ENCODE peak calls at places on chromosome 12, in five cellular contexts. One of them, this sample, is unnamed.

GRCh38 chr12:117031843-117032592 is 67.2 kb downstream of the TESC start:
- DNase-seq in PC-9: no peak
- DNase-seq in right lobe of liver: no peak
- DNase-seq in fibroblast of lung: no peak
- DNase-seq in ovary: no peak
- DNase-seq in this sample: no peak

GRCh38 chr12:76520348-76520747 is 39.2 kb downstream of the OSBPL8 start:
- DNase-seq in right lobe of liver: no peak
- DNase-seq in fibroblast of lung: peak; percentile 10
- DNase-seq in PC-9: no peak
- DNase-seq in ovary: no peak
- DNase-seq in this sample: no peak

GRCh38 chr12:132718644-132719043 is 8.0 kb downstream of the PGAM5 start:
- DNase-seq in ovary: no peak
- DNase-seq in right lobe of liver: no peak
- DNase-seq in PC-9: no peak
- DNase-seq in fibroblast of lung: no peak
- DNase-seq in this sample: no peak

GRCh38 chr12:95336387-95337067 is 118.9 kb downstream of the VEZT start:
- DNase-seq in right lobe of liver: peak; percentile 69
- DNase-seq in PC-9: peak; percentile 61
- DNase-seq in ovary: peak; percentile 81
- DNase-seq in fibroblast of lung: peak; percentile 91
- DNase-seq in this sample: peak; percentile 47

GRCh38 chr12:115597157-115597712 is 680.3 kb downstream of the MED13L start:
- DNase-seq in right lobe of liver: no peak
- DNase-seq in fibroblast of lung: peak; percentile 60
- DNase-seq in ovary: no peak
- DNase-seq in PC-9: peak; percentile 36
- DNase-seq in this sample: peak; percentile 74

GRCh38 chr12:13205809-13206559 is 9.5 kb downstream of the EMP1 start:
- DNase-seq in ovary: no peak
- DNase-seq in fibroblast of lung: peak; percentile 96
- DNase-seq in PC-9: peak; percentile 99
- DNase-seq in right lobe of liver: no peak
- DNase-seq in this sample: peak; percentile 98

GRCh38 chr12:109928058-109928656 is 28.1 kb downstream of the TCHP start:
- DNase-seq in ovary: no peak
- DNase-seq in PC-9: no peak
- DNase-seq in right lobe of liver: no peak
- DNase-seq in fibroblast of lung: no peak
- DNase-seq in this sample: no peak

GRCh38 chr12:96034631-96035282 is 630 bp downstream of the LTA4H start:
- DNase-seq in fibroblast of lung: peak; percentile 45
- DNase-seq in ovary: peak; percentile 21
- DNase-seq in right lobe of liver: peak; percentile 31
- DNase-seq in PC-9: no peak
- DNase-seq in this sample: peak; percentile 29

GRCh38 chr12:103373088-103373523 is 122.7 kb downstream of the C12orf42 start:
- DNase-seq in PC-9: no peak
- DNase-seq in right lobe of liver: no peak
- DNase-seq in fibroblast of lung: no peak
- DNase-seq in ovary: no peak
- DNase-seq in this sample: no peak

GRCh38 chr12:25054783-25055144 is 105.9 kb upstream of the BCAT1 start:
- DNase-seq in ovary: no peak
- DNase-seq in PC-9: no peak
- DNase-seq in right lobe of liver: no peak
- DNase-seq in fibroblast of lung: peak; percentile 24
- DNase-seq in this sample: peak; percentile 76

GRCh38 chr12:77167801-77168200 is 102.4 kb upstream of the E2F7 start:
- DNase-seq in right lobe of liver: no peak
- DNase-seq in ovary: no peak
- DNase-seq in PC-9: no peak
- DNase-seq in fibroblast of lung: no peak
- DNase-seq in this sample: no peak

GRCh38 chr12:122062832-122063690 is 15.5 kb upstream of the MLXIP start:
- DNase-seq in PC-9: peak; percentile 93
- DNase-seq in ovary: peak; percentile 78
- DNase-seq in fibroblast of lung: peak; percentile 92
- DNase-seq in right lobe of liver: peak; percentile 86
- DNase-seq in this sample: peak; percentile 82

GRCh38 chr12:124273630-124274029 is 21.3 kb upstream of the RFLNA start:
- DNase-seq in ovary: no peak
- DNase-seq in right lobe of liver: peak; percentile 3
- DNase-seq in fibroblast of lung: peak; percentile 19
- DNase-seq in PC-9: no peak
- DNase-seq in this sample: peak; percentile 82

GRCh38 chr12:117903441-117903840 is 65.3 kb downstream of the KSR2 start:
- DNase-seq in right lobe of liver: no peak
- DNase-seq in PC-9: no peak
- DNase-seq in fibroblast of lung: no peak
- DNase-seq in ovary: no peak
- DNase-seq in this sample: no peak

DNA sequence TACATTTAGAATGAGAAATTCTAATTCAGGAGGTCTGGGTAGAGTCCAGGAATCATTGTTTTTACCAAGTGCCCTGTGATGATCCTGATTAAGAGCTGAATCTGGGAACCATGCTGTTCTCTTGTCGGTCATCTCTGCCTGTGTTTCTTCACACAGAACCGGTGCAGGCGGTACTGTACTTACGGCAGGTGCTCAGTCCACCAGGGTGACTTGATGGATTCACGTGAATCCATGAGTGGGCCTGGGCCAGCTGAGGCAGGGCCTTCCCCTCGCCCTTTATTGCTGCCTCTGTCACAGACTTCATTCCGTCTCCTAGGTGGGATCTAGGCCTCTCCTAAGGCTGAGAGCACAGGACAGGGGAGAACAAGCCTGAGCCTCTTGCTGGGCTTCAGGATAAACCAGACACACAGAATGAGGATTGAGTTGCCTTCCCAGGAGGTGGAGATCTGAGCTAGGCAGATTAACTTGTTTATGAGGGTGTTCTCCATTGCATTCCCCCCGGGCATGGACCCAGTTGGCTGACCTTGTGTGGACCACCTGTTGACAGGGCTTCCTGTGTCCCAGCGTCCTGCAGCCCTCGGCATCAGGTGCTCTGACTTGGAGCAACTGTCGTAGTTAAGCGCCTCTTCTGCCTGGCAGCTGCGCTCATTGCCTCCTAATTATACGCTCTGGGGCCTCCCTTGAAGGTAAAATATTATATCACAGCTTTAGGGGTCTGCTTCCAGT is 42.1 kb downstream of the B4GALNT3 start:
- DNase-seq in ovary: no peak
- DNase-seq in PC-9: no peak
- DNase-seq in right lobe of liver: no peak
- DNase-seq in fibroblast of lung: no peak
- DNase-seq in this sample: no peak
- H3K4me1 ChIP-seq in ovary: no peaks in the 10 kb centered on the region
- H3K4me1 ChIP-seq in PC-9: peaks cover 23% of the 10 kb centered on the region
- H3K4me1 ChIP-seq in right lobe of liver: no peaks in the 10 kb centered on the region
- H3K4me1 ChIP-seq in fibroblast of lung: no peaks in the 10 kb centered on the region
- H3K4me1 ChIP-seq in this sample: peaks cover 13% of the 10 kb centered on the region

GRCh38 chr12:44833561-44833960 is 42.6 kb downstream of the NELL2 start:
- DNase-seq in PC-9: no peak
- DNase-seq in fibroblast of lung: no peak
- DNase-seq in right lobe of liver: no peak
- DNase-seq in ovary: no peak
- DNase-seq in this sample: no peak
- H3K4me1 ChIP-seq in PC-9: no peaks in the 10 kb centered on the region
- H3K4me1 ChIP-seq in fibroblast of lung: no peaks in the 10 kb centered on the region
- H3K4me1 ChIP-seq in right lobe of liver: no peaks in the 10 kb centered on the region
- H3K4me1 ChIP-seq in ovary: no peaks in the 10 kb centered on the region
- H3K4me1 ChIP-seq in this sample: no peaks in the 10 kb centered on the region

GRCh38 chr12:6294533-6295186 is 15.8 kb upstream of the PLEKHG6 start:
- DNase-seq in PC-9: peak; percentile 58
- DNase-seq in right lobe of liver: no peak
- DNase-seq in fibroblast of lung: no peak
- DNase-seq in ovary: no peak
- DNase-seq in this sample: no peak
- H3K4me1 ChIP-seq in PC-9: peaks cover 64% of the 10 kb centered on the region
- H3K4me1 ChIP-seq in right lobe of liver: no peaks in the 10 kb centered on the region
- H3K4me1 ChIP-seq in fibroblast of lung: peaks cover 19% of the 10 kb centered on the region
- H3K4me1 ChIP-seq in ovary: no peaks in the 10 kb centered on the region
- H3K4me1 ChIP-seq in this sample: peaks cover 19% of the 10 kb centered on the region

GRCh38 chr12:100371146-100371545 is 14.3 kb downstream of the SLC17A8 start:
- DNase-seq in ovary: no peak
- DNase-seq in PC-9: no peak
- DNase-seq in fibroblast of lung: no peak
- DNase-seq in right lobe of liver: no peak
- DNase-seq in this sample: no peak
- H3K4me1 ChIP-seq in ovary: no peaks in the 10 kb centered on the region
- H3K4me1 ChIP-seq in PC-9: no peaks in the 10 kb centered on the region
- H3K4me1 ChIP-seq in fibroblast of lung: no peaks in the 10 kb centered on the region
- H3K4me1 ChIP-seq in right lobe of liver: no peaks in the 10 kb centered on the region
- H3K4me1 ChIP-seq in this sample: no peaks in the 10 kb centered on the region

GRCh38 chr12:3218846-3219632 is 141.9 kb downstream of the TSPAN9 start:
- DNase-seq in PC-9: no peak
- DNase-seq in right lobe of liver: no peak
- DNase-seq in fibroblast of lung: no peak
- DNase-seq in ovary: no peak
- DNase-seq in this sample: no peak

GRCh38 chr12:3218150-3218845 is 141.1 kb downstream of the TSPAN9 start:
- DNase-seq in fibroblast of lung: peak; percentile 79
- DNase-seq in PC-9: no peak
- DNase-seq in ovary: peak; percentile 90
- DNase-seq in right lobe of liver: peak; percentile 59
- DNase-seq in this sample: peak; percentile 63

GRCh38 chr12:3216097-3216496 is 138.9 kb downstream of the TSPAN9 start:
- DNase-seq in ovary: no peak
- DNase-seq in right lobe of liver: no peak
- DNase-seq in PC-9: no peak
- DNase-seq in fibroblast of lung: no peak
- DNase-seq in this sample: no peak

GRCh38 chr12:3216726-3217682 is 139.8 kb downstream of the TSPAN9 start:
- DNase-seq in fibroblast of lung: peak; percentile 65
- DNase-seq in ovary: peak; percentile 43
- DNase-seq in right lobe of liver: no peak
- DNase-seq in PC-9: no peak
- DNase-seq in this sample: peak; percentile 96

GRCh38 chr12:3217683-3218079 is 140.5 kb downstream of the TSPAN9 start:
- DNase-seq in fibroblast of lung: no peak
- DNase-seq in ovary: no peak
- DNase-seq in right lobe of liver: no peak
- DNase-seq in PC-9: no peak
- DNase-seq in this sample: no peak
- H3K4me1 ChIP-seq in fibroblast of lung: peaks cover 15% of the 10 kb centered on the region
- H3K4me1 ChIP-seq in ovary: peaks cover 10% of the 10 kb centered on the region
- H3K4me1 ChIP-seq in right lobe of liver: no peaks in the 10 kb centered on the region
- H3K4me1 ChIP-seq in PC-9: peaks cover 6% of the 10 kb centered on the region
- H3K4me1 ChIP-seq in this sample: peaks cover 23% of the 10 kb centered on the region